ENCODE peak calls at places on chromosomes 7 and 10, in four cellular contexts. Q is GM04503, R is H54, N is left colon. B is an unnamed sample.

GRCh38 chr7:45601094-45601493 is 26.9 kb downstream of the ADCY1 start:
- DNase-seq in Q (no peak), R (no peak), N (no peak), B (no peak)

GRCh38 chr7:92547579-92547978 is 19.0 kb downstream of the RBM48 start:
- DNase-seq in Q (no peak), R (no peak), N (no peak), B (no peak)

GRCh38 chr7:7706556-7706955 is 11.9 kb downstream of the RPA3 start:
- DNase-seq in Q (no peak), R (no peak), N (no peak), B (no peak)

GRCh38 chr10:120949511-120950102 is 98.4 kb downstream of the WDR11 start:
- DNase-seq in Q (no peak), R (no peak), N (no peak), B (no peak)

GRCh38 chr10:89086801-89087513 is 96.4 kb downstream of the FAS start:
- DNase-seq in Q (peak; percentile 94), R (no peak), N (peak; percentile 25), B (peak; percentile 55)

GRCh38 chr7:74042746-74043522 is 15.0 kb downstream of the ELN start:
- DNase-seq in Q (no peak), R (no peak), N (no peak), B (no peak)

GRCh38 chr7:49791089-49791741 is 17.8 kb downstream of the VWC2 start:
- DNase-seq in Q (no peak), R (no peak), N (peak; percentile 28), B (no peak)

GRCh38 chr10:86254526-86255174 is 111.9 kb downstream of the GRID1 start:
- DNase-seq in Q (no peak), R (peak; percentile 93), N (no peak), B (no peak)

GRCh38 chr7:3955751-3956696 is 655.0 kb downstream of the SDK1 start:
- DNase-seq in Q (no peak), R (peak; percentile 83), N (no peak), B (peak; percentile 22)

GRCh38 chr10:111430070-111430469 is 353.2 kb downstream of the ADRA2A start:
- DNase-seq in Q (no peak), R (no peak), N (no peak), B (no peak)

GRCh38 chr10:118840071-118840775 is 85.5 kb upstream of the CACUL1 start:
- DNase-seq in Q (no peak), R (no peak), N (no peak), B (no peak)

GRCh38 chr10:70856454-70856853 is 31.9 kb downstream of the PCBD1 start:
- DNase-seq in Q (no peak), R (no peak), N (no peak), B (no peak)

GRCh38 chr10:89206402-89207180 is 526 bp downstream of the CH25H start:
- DNase-seq in Q (no peak), R (no peak), N (peak; percentile 22), B (no peak)

GRCh38 chr10:35783305-35783838 is 141.3 kb upstream of the FZD8 start:
- DNase-seq in Q (peak; percentile 5), R (no peak), N (no peak), B (no peak)

GRCh38 chr7:149379625-149380024 is 81.2 kb downstream of the ZNF777 start:
- DNase-seq in Q (no peak), R (no peak), N (no peak), B (no peak)

GRCh38 chr10:132344386-132344785 is 12.4 kb downstream of the LRRC27 start:
- DNase-seq in Q (no peak), R (no peak), N (no peak), B (no peak)

GRCh38 chr10:31707578-31708411 is 220.8 kb downstream of the ARHGAP12 start:
- DNase-seq in Q (peak; percentile 54), R (peak; percentile 30), N (peak; percentile 53), B (peak; percentile 50)